ENCODE peak calls at places on chromosome 21, in eight cellular contexts. One of them, this sample, is unnamed.

GRCh38 chr21:20882462-20883415 is 115.5 kb upstream of the NCAM2 start:
- DNase-seq in A549: peak
- DNase-seq in tibial nerve: no peak
- DNase-seq in transverse colon: peak
- DNase-seq in GM12878: no peak
- DNase-seq in HepG2: no peak
- DNase-seq in upper lobe of left lung: peak
- DNase-seq in ovary: no peak
- DNase-seq in this sample: no peak

GRCh38 chr21:35189077-35189863 is 140.2 kb upstream of the RUNX1 start:
- DNase-seq in A549: no peak
- DNase-seq in tibial nerve: no peak
- DNase-seq in transverse colon: no peak
- DNase-seq in GM12878: peak
- DNase-seq in HepG2: no peak
- DNase-seq in upper lobe of left lung: no peak
- DNase-seq in ovary: peak
- DNase-seq in this sample: no peak

GRCh38 chr21:14273736-14274538 is 58.0 kb downstream of the RBM11 start:
- DNase-seq in A549: no peak
- DNase-seq in tibial nerve: no peak
- DNase-seq in transverse colon: peak
- DNase-seq in GM12878: no peak
- DNase-seq in HepG2: no peak
- DNase-seq in upper lobe of left lung: peak
- DNase-seq in ovary: peak
- DNase-seq in this sample: no peak

GRCh38 chr21:38284221-38284620 is 27.4 kb downstream of the KCNJ15 start:
- DNase-seq in A549: no peak
- DNase-seq in tibial nerve: no peak
- DNase-seq in transverse colon: no peak
- DNase-seq in GM12878: no peak
- DNase-seq in HepG2: no peak
- DNase-seq in upper lobe of left lung: no peak
- DNase-seq in ovary: no peak
- DNase-seq in this sample: no peak

GRCh38 chr21:34613679-34614442 is 1.1 kb downstream of the RCAN1 start:
- DNase-seq in A549: no peak
- DNase-seq in tibial nerve: no peak
- DNase-seq in transverse colon: no peak
- DNase-seq in GM12878: no peak
- DNase-seq in HepG2: no peak
- DNase-seq in upper lobe of left lung: no peak
- DNase-seq in ovary: no peak
- DNase-seq in this sample: no peak

GRCh38 chr21:35810431-35810970 is 249.8 kb downstream of the SETD4 start:
- DNase-seq in A549: no peak
- DNase-seq in tibial nerve: no peak
- DNase-seq in transverse colon: no peak
- DNase-seq in GM12878: no peak
- DNase-seq in HepG2: no peak
- DNase-seq in upper lobe of left lung: no peak
- DNase-seq in ovary: no peak
- DNase-seq in this sample: no peak

GRCh38 chr21:39107739-39108138 is 75.5 kb downstream of the PSMG1 start:
- DNase-seq in A549: no peak
- DNase-seq in tibial nerve: no peak
- DNase-seq in transverse colon: no peak
- DNase-seq in GM12878: no peak
- DNase-seq in HepG2: no peak
- DNase-seq in upper lobe of left lung: no peak
- DNase-seq in ovary: no peak
- DNase-seq in this sample: no peak

GRCh38 chr21:38377165-38378093 is 120.6 kb downstream of the KCNJ15 start:
- DNase-seq in A549: no peak
- DNase-seq in tibial nerve: no peak
- DNase-seq in transverse colon: no peak
- DNase-seq in GM12878: no peak
- DNase-seq in HepG2: no peak
- DNase-seq in upper lobe of left lung: no peak
- DNase-seq in ovary: no peak
- DNase-seq in this sample: no peak

GRCh38 chr21:37223804-37224345 is 43.3 kb downstream of the VPS26C start:
- DNase-seq in A549: no peak
- DNase-seq in tibial nerve: no peak
- DNase-seq in transverse colon: no peak
- DNase-seq in GM12878: no peak
- DNase-seq in HepG2: no peak
- DNase-seq in upper lobe of left lung: no peak
- DNase-seq in ovary: no peak
- DNase-seq in this sample: no peak

GRCh38 chr21:32411366-32412161 is 942 bp upstream of the EVA1C start:
- DNase-seq in A549: peak
- DNase-seq in tibial nerve: peak
- DNase-seq in transverse colon: peak
- DNase-seq in GM12878: no peak
- DNase-seq in HepG2: no peak
- DNase-seq in upper lobe of left lung: peak
- DNase-seq in ovary: peak
- DNase-seq in this sample: peak

GRCh38 chr21:38352536-38353219 is 95.9 kb downstream of the KCNJ15 start:
- DNase-seq in A549: peak
- DNase-seq in tibial nerve: peak
- DNase-seq in transverse colon: peak
- DNase-seq in GM12878: no peak
- DNase-seq in HepG2: peak
- DNase-seq in upper lobe of left lung: peak
- DNase-seq in ovary: no peak
- DNase-seq in this sample: no peak

GRCh38 chr21:29697555-29698193 is 242.1 kb downstream of the GRIK1 start:
- DNase-seq in A549: no peak
- DNase-seq in tibial nerve: no peak
- DNase-seq in transverse colon: no peak
- DNase-seq in GM12878: no peak
- DNase-seq in HepG2: no peak
- DNase-seq in upper lobe of left lung: no peak
- DNase-seq in ovary: no peak
- DNase-seq in this sample: no peak

GRCh38 chr21:46552274-46552673 is 52.6 kb downstream of the S100B start:
- DNase-seq in A549: no peak
- DNase-seq in tibial nerve: no peak
- DNase-seq in transverse colon: no peak
- DNase-seq in GM12878: no peak
- DNase-seq in HepG2: no peak
- DNase-seq in upper lobe of left lung: peak
- DNase-seq in ovary: no peak
- DNase-seq in this sample: peak

GRCh38 chr21:30842990-30843389 is 13.4 kb upstream of the KRTAP7-1 start:
- DNase-seq in A549: no peak
- DNase-seq in tibial nerve: no peak
- DNase-seq in transverse colon: no peak
- DNase-seq in GM12878: no peak
- DNase-seq in HepG2: no peak
- DNase-seq in upper lobe of left lung: no peak
- DNase-seq in ovary: no peak
- DNase-seq in this sample: no peak

GRCh38 chr21:35204850-35205564 is 155.9 kb upstream of the RUNX1 start:
- DNase-seq in A549: no peak
- DNase-seq in tibial nerve: peak
- DNase-seq in transverse colon: peak
- DNase-seq in GM12878: no peak
- DNase-seq in HepG2: no peak
- DNase-seq in upper lobe of left lung: peak
- DNase-seq in ovary: peak
- DNase-seq in this sample: peak

GRCh38 chr21:40732998-40733397 is 114.0 kb downstream of the DSCAM start:
- DNase-seq in A549: no peak
- DNase-seq in tibial nerve: no peak
- DNase-seq in transverse colon: no peak
- DNase-seq in GM12878: no peak
- DNase-seq in HepG2: no peak
- DNase-seq in upper lobe of left lung: peak
- DNase-seq in ovary: no peak
- DNase-seq in this sample: no peak

GRCh38 chr21:27570306-27570868 is 603.5 kb upstream of the ADAMTS5 start:
- DNase-seq in A549: no peak
- DNase-seq in tibial nerve: peak
- DNase-seq in transverse colon: peak
- DNase-seq in GM12878: no peak
- DNase-seq in HepG2: no peak
- DNase-seq in upper lobe of left lung: no peak
- DNase-seq in ovary: peak
- DNase-seq in this sample: peak

GRCh38 chr21:36321325-36322082 is 1.5 kb downstream of the MORC3 start:
- DNase-seq in A549: no peak
- DNase-seq in tibial nerve: no peak
- DNase-seq in transverse colon: no peak
- DNase-seq in GM12878: no peak
- DNase-seq in HepG2: no peak
- DNase-seq in upper lobe of left lung: no peak
- DNase-seq in ovary: peak
- DNase-seq in this sample: no peak

GRCh38 chr21:41564871-41565281 is 56.9 kb upstream of the TMPRSS2 start:
- DNase-seq in A549: peak
- DNase-seq in tibial nerve: no peak
- DNase-seq in transverse colon: peak
- DNase-seq in GM12878: no peak
- DNase-seq in HepG2: peak
- DNase-seq in upper lobe of left lung: peak
- DNase-seq in ovary: no peak
- DNase-seq in this sample: no peak

GRCh38 chr21:37866027-37866426 is 50.2 kb downstream of the KCNJ6 start:
- DNase-seq in A549: peak
- DNase-seq in tibial nerve: no peak
- DNase-seq in transverse colon: no peak
- DNase-seq in GM12878: no peak
- DNase-seq in HepG2: no peak
- DNase-seq in upper lobe of left lung: peak
- DNase-seq in ovary: no peak
- DNase-seq in this sample: no peak

GRCh38 chr21:31905444-31906400 is 32.9 kb downstream of the HUNK start:
- DNase-seq in A549: no peak
- DNase-seq in tibial nerve: no peak
- DNase-seq in transverse colon: no peak
- DNase-seq in GM12878: no peak
- DNase-seq in HepG2: no peak
- DNase-seq in upper lobe of left lung: no peak
- DNase-seq in ovary: no peak
- DNase-seq in this sample: no peak

GRCh38 chr21:26043891-26044290 is 126.7 kb downstream of the APP start:
- DNase-seq in A549: no peak
- DNase-seq in tibial nerve: no peak
- DNase-seq in transverse colon: no peak
- DNase-seq in GM12878: no peak
- DNase-seq in HepG2: no peak
- DNase-seq in upper lobe of left lung: no peak
- DNase-seq in ovary: no peak
- DNase-seq in this sample: no peak

GRCh38 chr21:38323721-38324591 is 67.2 kb downstream of the KCNJ15 start:
- DNase-seq in A549: peak
- DNase-seq in tibial nerve: no peak
- DNase-seq in transverse colon: no peak
- DNase-seq in GM12878: no peak
- DNase-seq in HepG2: no peak
- DNase-seq in upper lobe of left lung: no peak
- DNase-seq in ovary: no peak
- DNase-seq in this sample: no peak

DNA sequence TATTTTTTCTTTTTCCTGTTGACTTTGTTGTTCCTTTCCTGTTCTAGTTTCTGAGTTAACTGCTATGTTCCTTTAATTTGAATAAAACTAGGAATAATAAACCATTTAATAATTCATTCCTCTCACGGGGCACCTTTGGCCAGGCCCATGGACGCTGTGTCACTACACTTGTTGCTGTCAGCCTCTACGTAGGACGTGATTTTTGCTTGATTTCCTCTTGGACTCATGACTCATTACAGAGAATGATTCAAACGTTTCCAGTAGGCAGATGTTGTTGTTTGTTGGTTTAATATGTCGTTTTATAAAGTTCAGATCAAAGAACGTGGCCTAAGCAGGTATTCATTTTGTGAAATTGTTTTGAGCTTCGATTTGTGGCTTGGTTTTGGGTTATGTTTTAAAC is 9.1 kb upstream of the SLC19A1 start:
- DNase-seq in A549: peak
- DNase-seq in tibial nerve: no peak
- DNase-seq in transverse colon: no peak
- DNase-seq in GM12878: peak
- DNase-seq in HepG2: no peak
- DNase-seq in upper lobe of left lung: peak
- DNase-seq in ovary: no peak
- DNase-seq in this sample: no peak
- TF ChIP-seq EP300 in A549: no peak
- TF ChIP-seq EP300 in tibial nerve: no peak
- TF ChIP-seq EP300 in transverse colon: no peak
- TF ChIP-seq EP300 in GM12878: no peak
- TF ChIP-seq EP300 in HepG2: no peak
- TF ChIP-seq EP300 in upper lobe of left lung: no peak
- TF ChIP-seq EP300 in ovary: no peak
- TF ChIP-seq EP300 in this sample: no peak

DNA sequence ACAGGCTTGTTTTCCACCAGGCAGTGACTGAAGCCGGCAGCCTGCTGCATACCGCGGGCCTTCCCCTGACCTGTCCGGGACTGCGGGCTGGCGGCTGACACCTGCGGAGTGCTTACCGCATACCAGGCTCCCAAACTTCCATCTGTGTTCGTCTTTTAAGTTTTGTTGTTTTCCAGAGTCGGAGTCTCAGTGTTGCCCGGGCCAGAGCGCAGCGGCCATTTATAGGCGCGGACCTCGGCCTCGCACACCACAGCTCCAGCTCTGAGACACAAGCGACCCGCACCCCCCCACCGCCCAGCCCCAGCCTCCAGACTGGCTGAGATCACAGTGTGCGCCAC is 1.4 kb upstream of the ADARB1 start:
- DNase-seq in A549: no peak
- DNase-seq in tibial nerve: no peak
- DNase-seq in transverse colon: no peak
- DNase-seq in GM12878: no peak
- DNase-seq in HepG2: no peak
- DNase-seq in upper lobe of left lung: no peak
- DNase-seq in ovary: no peak
- DNase-seq in this sample: peak
- H3K27ac ChIP-seq in A549: no peak
- H3K27ac ChIP-seq in tibial nerve: no peak
- H3K27ac ChIP-seq in transverse colon: no peak
- H3K27ac ChIP-seq in GM12878: no peak
- H3K27ac ChIP-seq in HepG2: no peak
- H3K27ac ChIP-seq in upper lobe of left lung: no peak
- H3K27ac ChIP-seq in ovary: no peak
- H3K27ac ChIP-seq in this sample: no peak

GRCh38 chr21:33539612-33540011 is 2.3 kb downstream of the GART start:
- DNase-seq in A549: no peak
- DNase-seq in tibial nerve: no peak
- DNase-seq in transverse colon: no peak
- DNase-seq in GM12878: no peak
- DNase-seq in HepG2: no peak
- DNase-seq in upper lobe of left lung: no peak
- DNase-seq in ovary: no peak
- DNase-seq in this sample: no peak
- TF ChIP-seq EP300 in A549: no peak
- TF ChIP-seq EP300 in tibial nerve: no peak
- TF ChIP-seq EP300 in transverse colon: no peak
- TF ChIP-seq EP300 in GM12878: no peak
- TF ChIP-seq EP300 in HepG2: no peak
- TF ChIP-seq EP300 in upper lobe of left lung: no peak
- TF ChIP-seq EP300 in ovary: no peak
- TF ChIP-seq EP300 in this sample: no peak

GRCh38 chr21:42656872-42657271 is 3.5 kb downstream of the PDE9A start:
- DNase-seq in A549: no peak
- DNase-seq in tibial nerve: no peak
- DNase-seq in transverse colon: no peak
- DNase-seq in GM12878: no peak
- DNase-seq in HepG2: no peak
- DNase-seq in upper lobe of left lung: no peak
- DNase-seq in ovary: no peak
- DNase-seq in this sample: no peak
- H3K27ac ChIP-seq in A549: no peak
- H3K27ac ChIP-seq in tibial nerve: no peak
- H3K27ac ChIP-seq in transverse colon: peak
- H3K27ac ChIP-seq in GM12878: no peak
- H3K27ac ChIP-seq in HepG2: no peak
- H3K27ac ChIP-seq in upper lobe of left lung: no peak
- H3K27ac ChIP-seq in ovary: no peak
- H3K27ac ChIP-seq in this sample: peak